ENCODE peak calls at places on chromosomes 11 and 22, in eight cellular contexts. X, G, P, J, D, O, A and K are unnamed samples.

GRCh38 chr11:58618215-58618614 is 4.2 kb upstream of the CNTF start:
- ATAC-seq in G (no peak), P (peak), X (no peak), J (peak), D (no peak), A (no peak), O (peak), K (no peak)

GRCh38 chr11:43983221-43983795 is 40.9 kb downstream of the C11orf96 start:
- ATAC-seq in G (no peak), D (no peak), A (peak), O (no peak), X (no peak), P (no peak), J (no peak), K (no peak)

GRCh38 chr11:112632866-112633505 is 328.2 kb upstream of the NCAM1 start:
- ATAC-seq in A (no peak), O (no peak), X (no peak), J (no peak), G (no peak), D (no peak), P (no peak), K (no peak)

GRCh38 chr11:10444725-10445286 is 10.3 kb upstream of the AMPD3 start:
- ATAC-seq in X (no peak), D (no peak), G (no peak), J (no peak), A (peak), O (peak), P (peak), K (no peak)

GRCh38 chr11:8262552-8263108 is 1.0 kb downstream of the LMO1 start:
- ATAC-seq in G (peak), J (peak), X (peak), A (peak), O (no peak), P (peak), D (peak), K (peak)

GRCh38 chr22:32919629-32920028 is 118.1 kb downstream of the TIMP3 start:
- ATAC-seq in P (no peak), A (no peak), J (no peak), X (no peak), D (no peak), O (no peak), G (no peak), K (no peak)

GRCh38 chr11:112588252-112588668 is 327.6 kb upstream of the PLET1 start:
- ATAC-seq in J (peak), P (peak), X (peak), D (peak), G (peak), A (peak), O (peak), K (peak)

GRCh38 chr22:31083923-31084810 is 3.0 kb downstream of the SMTN start:
- ATAC-seq in J (no peak), X (no peak), P (no peak), O (no peak), D (no peak), G (peak), A (peak), K (no peak)

GRCh38 chr22:38422615-38423511 is 32.1 kb downstream of the KCNJ4 start:
- ATAC-seq in X (no peak), D (no peak), P (peak), O (no peak), G (no peak), A (peak), J (peak), K (no peak)

GRCh38 chr22:42296381-42296853 is 26.0 kb upstream of the TCF20 start:
- ATAC-seq in A (no peak), D (no peak), O (no peak), G (no peak), P (no peak), J (no peak), X (no peak), K (no peak)

GRCh38 chr11:103070142-103070541 is 21.8 kb downstream of the DCUN1D5 start:
- ATAC-seq in G (no peak), O (no peak), D (no peak), P (peak), A (no peak), X (no peak), J (no peak), K (no peak)

GRCh38 chr11:130786987-130787688 is 129.1 kb downstream of the SNX19 start:
- ATAC-seq in P (no peak), A (peak), O (no peak), J (no peak), D (peak), X (no peak), G (peak), K (no peak)

GRCh38 chr11:111301840-111302113 is 3.4 kb downstream of the POU2AF3 start:
- ATAC-seq in G (no peak), D (no peak), X (no peak), A (no peak), J (no peak), P (peak), O (no peak), K (no peak)

GRCh38 chr22:37219534-37219933 is 7.3 kb upstream of the SSTR3 start:
- ATAC-seq in P (no peak), G (no peak), X (no peak), A (no peak), O (no peak), D (no peak), J (no peak), K (no peak)

GRCh38 chr11:47991266-47991830 is 11.0 kb downstream of the PTPRJ start:
- ATAC-seq in A (peak), D (peak), O (peak), G (peak), X (no peak), P (peak), J (peak), K (no peak)

GRCh38 chr11:82250047-82250446 is 483.6 kb downstream of the FAM181B start:
- ATAC-seq in X (no peak), A (no peak), P (no peak), O (no peak), J (no peak), G (no peak), D (no peak), K (no peak)

GRCh38 chr11:73070653-73071052 is 71.5 kb downstream of the FCHSD2 start:
- ATAC-seq in X (no peak), P (no peak), D (no peak), J (no peak), A (no peak), O (no peak), G (no peak), K (no peak)

GRCh38 chr22:32760815-32761214 is 40.7 kb upstream of the TIMP3 start:
- ATAC-seq in P (peak), D (peak), A (no peak), X (no peak), O (peak), G (peak), J (peak), K (peak)

GRCh38 chr22:19626042-19626560 is 88.2 kb upstream of the SEPTIN5 start:
- ATAC-seq in G (no peak), O (no peak), D (no peak), J (no peak), X (no peak), P (no peak), A (no peak), K (no peak)

DNA sequence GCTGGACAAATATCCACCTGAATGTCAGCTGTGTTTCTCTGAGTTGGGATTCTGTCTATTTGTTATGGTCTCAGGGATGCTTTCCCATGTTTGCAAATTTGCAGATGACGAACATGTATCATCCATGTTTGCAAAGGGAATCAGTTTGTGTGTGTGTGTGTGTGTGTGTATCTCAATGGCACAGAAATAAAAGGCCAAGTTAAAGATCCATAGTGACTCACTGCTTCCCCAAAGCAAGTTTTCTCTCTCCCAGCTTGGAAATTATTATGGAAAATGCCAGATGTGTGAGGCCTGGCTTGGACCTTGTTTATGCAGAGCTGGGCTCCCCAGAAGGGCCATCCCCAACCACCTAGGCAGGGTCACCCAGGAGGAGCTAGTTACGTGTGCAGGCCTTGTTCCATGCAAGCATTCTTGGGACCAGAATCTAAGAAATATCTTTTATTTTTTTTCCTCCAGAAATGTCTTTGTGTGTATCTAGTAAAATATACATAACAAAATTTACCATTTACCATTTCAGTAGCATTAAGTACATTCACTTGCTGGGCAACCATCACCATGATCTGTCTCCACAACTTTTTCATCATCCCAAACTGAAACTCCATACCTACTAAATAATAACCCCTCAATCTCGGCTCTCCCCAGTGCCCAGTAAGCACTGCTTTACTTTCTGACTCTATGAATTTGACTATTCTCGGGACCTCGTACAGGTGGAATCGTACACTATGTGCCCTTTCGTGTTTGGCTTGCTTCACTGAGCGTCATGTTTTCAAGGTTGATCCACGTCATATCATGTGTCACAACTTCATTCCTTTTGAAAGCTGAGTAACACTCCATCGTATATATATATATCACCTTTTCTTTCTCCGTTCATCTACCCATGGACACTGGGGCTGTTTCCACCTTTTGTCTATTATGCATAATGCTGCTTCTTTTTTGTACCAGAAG is 56.6 kb upstream of the WNT7B start:
- ATAC-seq in D (no peak), X (no peak), P (no peak), G (peak), J (no peak), A (no peak), O (no peak), K (no peak)
- H3K4me3 ChIP-seq in D (no peak), X (no peak), P (no peak), G (no peak), J (no peak), A (no peak), O (no peak), K (no peak)

DNA sequence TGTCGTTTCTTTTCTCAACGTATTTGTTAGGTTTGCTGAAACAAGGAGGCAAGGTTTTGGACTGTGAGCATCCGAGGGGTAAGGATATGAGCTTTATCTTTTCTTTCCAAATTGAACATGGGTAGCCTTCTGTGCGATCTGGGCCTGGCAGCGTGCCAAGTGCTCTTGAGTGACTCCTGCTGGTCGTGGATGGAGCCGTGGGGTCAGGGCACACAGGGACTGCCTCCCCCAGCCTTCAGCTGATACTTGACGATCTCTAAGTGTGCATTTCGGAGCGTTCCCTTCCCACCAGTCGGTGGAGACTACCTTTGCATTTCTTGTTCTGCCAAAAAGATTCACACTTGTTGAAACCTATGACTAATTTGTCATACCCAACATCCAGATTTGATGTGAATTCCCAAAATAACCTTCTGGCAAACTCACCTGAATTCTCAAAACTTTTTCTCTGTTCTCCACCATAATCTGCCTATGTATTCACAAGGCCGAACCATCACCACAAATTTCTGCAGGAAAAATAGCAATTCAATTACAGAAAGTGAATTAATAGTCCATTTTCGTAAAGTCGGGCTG is 40.2 kb upstream of the CLMP start:
- ATAC-seq in X (no peak), D (no peak), A (no peak), O (no peak), P (no peak), G (peak), J (peak), K (no peak)
- H3K27ac ChIP-seq in X (no peak), D (peak), A (peak), O (no peak), P (no peak), G (no peak), J (no peak), K (peak)

DNA sequence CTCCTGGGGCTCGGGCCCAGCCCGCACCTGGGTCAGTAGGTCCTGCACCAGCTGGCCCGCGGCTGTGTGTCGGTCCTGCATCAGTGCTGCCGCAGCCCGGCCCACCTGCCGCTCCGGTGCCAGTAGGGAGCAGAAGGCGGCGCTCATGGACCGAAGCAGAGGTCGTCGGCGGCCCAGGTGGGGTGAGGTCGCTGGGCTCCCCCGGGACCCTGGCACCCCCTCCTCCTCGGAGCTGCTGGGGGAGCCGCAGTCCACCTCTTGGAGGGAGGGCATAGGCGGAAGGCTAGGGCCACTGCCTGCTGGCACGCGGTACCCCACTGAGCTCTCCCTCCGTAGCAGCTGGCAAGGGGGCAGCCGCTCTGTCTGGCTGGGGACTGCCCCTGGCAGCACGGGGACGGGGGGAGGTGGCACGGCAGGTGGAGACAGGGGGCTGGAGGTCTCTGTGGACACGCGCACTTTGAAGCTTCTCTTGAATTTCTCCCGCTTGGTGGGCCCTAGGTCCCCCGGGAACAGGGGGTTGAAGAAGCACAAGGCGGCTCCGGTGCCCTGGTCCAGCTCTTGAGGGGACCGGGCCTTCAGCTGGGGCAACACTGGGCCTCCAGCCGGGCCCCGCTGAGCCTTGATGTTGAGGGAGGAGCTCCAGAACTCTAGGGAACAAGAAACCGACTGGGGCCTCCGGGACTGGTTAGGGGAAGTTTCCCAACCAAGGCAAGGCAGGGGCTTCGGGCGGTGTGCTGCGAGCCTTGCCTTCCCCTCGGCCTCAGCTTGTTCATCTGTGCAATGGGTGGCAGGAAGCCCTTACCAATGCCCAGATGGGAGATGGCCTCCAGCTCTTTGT is 1.4 kb downstream of the RIN1 start:
- ATAC-seq in J (no peak), A (no peak), D (peak), X (no peak), O (no peak), G (no peak), P (no peak), K (no peak)
- H3K4me3 ChIP-seq in J (no peak), A (peak), D (peak), X (no peak), O (peak), G (peak), P (no peak), K (peak)

GRCh38 chr11:128289048-128289447 is 298.3 kb downstream of the ETS1 start:
- ATAC-seq in G (no peak), O (no peak), J (no peak), X (no peak), A (no peak), D (no peak), P (no peak), K (no peak)

GRCh38 chr11:128291043-128291442 is 296.3 kb downstream of the ETS1 start:
- ATAC-seq in P (no peak), O (no peak), X (no peak), D (no peak), J (peak), A (no peak), G (no peak), K (no peak)

GRCh38 chr11:128288368-128288767 is 299.0 kb downstream of the ETS1 start:
- ATAC-seq in P (no peak), G (no peak), X (no peak), A (no peak), D (no peak), J (no peak), O (no peak), K (no peak)

GRCh38 chr11:128291835-128292234 is 295.5 kb downstream of the ETS1 start:
- ATAC-seq in D (no peak), A (no peak), X (no peak), O (no peak), J (peak), G (no peak), P (peak), K (no peak)

DNA sequence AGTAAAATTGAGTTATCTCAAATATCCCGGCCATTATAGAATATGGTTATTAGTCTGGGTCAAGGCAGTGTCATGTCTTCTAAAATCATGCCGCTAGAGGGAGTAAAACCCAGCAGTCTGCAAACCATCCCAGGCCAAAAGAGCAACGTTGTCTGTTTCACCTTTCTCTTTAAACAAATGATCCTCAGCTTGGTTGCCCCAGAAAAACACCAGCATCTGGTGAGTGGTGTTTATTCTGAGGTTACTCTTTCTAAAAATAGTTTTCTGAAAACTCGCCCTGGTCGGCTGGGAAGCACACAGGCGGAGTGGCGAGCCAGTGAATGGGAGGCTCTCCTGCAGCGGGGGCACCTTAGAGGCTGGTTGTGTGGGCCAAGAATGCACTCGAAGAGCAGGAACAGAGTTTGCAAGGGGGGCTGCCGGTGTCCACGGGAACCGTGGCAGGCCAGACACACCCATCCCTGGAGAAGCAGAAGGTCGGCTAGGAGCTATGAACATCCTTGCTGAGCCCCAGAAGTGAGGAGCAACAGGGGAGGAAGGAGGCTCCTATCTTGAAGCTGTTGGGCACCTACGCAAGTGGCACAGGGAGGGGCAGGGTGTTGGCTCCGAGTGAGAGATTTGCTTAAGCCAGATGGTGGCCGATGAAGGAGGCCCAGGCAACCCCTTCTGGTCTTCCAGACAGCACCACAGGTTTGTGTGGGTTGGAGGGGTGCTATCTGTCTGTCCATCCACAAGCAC is 297.1 kb downstream of the ETS1 start:
- ATAC-seq in P (peak), X (peak), O (peak), J (peak), D (peak), G (peak), A (peak), K (peak)
- H3K27ac ChIP-seq in P (peak), X (no peak), O (peak), J (peak), D (peak), G (peak), A (peak), K (peak)

GRCh38 chr11:27456140-27456801 is 16.3 kb downstream of the LGR4 start:
- ATAC-seq in J (peak), A (peak), P (peak), X (no peak), G (no peak), D (no peak), O (no peak), K (no peak)
- H3K4me3 ChIP-seq in J (no peak), A (no peak), P (no peak), X (no peak), G (no peak), D (no peak), O (no peak), K (no peak)

DNA sequence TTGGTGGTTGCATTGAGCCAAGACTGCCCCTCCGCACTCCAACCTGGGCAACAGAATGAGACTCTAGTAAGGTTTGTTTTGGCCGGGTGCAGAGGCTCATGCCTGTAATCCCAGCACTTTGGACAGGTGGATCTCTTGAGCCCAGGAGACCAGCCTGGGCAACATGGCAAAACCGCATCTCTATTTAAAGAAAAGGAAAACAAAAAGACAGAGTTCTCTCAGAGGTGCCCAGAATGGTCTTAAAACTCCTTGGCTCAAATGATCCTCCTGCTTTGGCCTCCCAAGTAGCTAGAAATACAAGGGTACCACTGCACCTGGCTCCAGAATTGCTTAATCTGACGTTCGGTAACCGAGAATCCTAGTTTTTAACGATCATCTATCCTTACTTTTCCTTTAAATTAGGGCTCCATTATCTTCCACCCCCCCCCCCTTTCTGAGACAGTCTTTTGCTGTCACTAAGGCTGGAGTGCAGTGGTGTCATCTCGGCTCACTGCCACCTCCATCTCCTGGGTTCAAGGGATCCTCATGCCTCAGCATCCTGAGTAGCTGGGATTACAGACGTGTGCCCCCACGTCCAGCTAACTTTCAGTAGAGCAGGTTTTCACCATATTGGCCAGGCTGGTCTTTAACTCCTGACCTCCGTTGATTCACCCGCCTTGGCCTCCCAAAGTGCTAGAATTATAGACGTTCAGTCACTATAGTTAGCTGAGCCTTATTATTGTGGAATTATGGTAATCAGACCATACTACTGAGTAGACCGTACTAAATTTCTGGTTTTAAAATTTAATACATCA is 1.7 kb downstream of the RPS25 start:
- ATAC-seq in O (no peak), P (no peak), A (no peak), D (no peak), J (no peak), G (no peak), X (no peak), K (no peak)
- H3K27ac ChIP-seq in O (peak), P (no peak), A (no peak), D (no peak), J (no peak), G (peak), X (no peak), K (no peak)

DNA sequence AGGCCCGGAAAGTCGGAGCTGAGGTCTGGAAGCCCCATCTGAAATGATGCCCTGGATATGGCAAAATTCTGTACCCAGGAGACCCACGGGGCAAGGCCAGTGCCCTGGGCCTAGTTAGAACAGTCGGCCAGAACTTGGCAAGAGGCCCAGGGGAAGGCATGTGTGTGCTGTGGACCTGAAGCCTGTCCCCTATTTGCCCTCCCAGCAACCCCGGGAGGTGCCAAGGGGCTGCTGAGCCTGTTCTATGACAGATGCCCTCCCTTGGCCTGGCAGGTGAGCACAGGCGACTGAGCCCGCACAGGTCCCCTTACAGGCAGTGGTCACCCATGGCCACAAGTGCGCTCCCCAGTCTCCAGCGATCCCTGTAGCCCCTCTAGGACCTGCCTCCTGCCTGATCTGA is 51.7 kb downstream of the NAT10 start:
- ATAC-seq in O (no peak), D (no peak), P (peak), G (peak), A (no peak), X (no peak), J (no peak), K (no peak)
- H3K4me3 ChIP-seq in O (no peak), D (no peak), P (no peak), G (no peak), A (no peak), X (no peak), J (no peak), K (no peak)